ENCODE peak calls at places on chromosomes 7 and 10, in five cellular contexts. T is BJ, P is fibroblast of lung, H is pancreas, A is bronchial epithelial cell. M is an unnamed sample.

GRCh38 chr7:36244429-36244828 is 91.4 kb downstream of the EEPD1 start:
- DNase-seq in T (no peak), P (no peak), A (no peak), H (no peak), M (no peak)

GRCh38 chr10:92011560-92012214 is 88.1 kb downstream of the BTAF1 start:
- DNase-seq in H (no peak), T (peak; percentile 4), P (peak; percentile 77), A (peak; percentile 89), M (peak; percentile 21)

GRCh38 chr7:96658011-96658391 is 51.6 kb downstream of the SEM1 start:
- DNase-seq in P (no peak), A (no peak), H (no peak), T (no peak), M (no peak)

GRCh38 chr7:150745086-150745485 is 7.9 kb downstream of the GIMAP5 start:
- DNase-seq in P (no peak), A (no peak), H (no peak), T (no peak), M (no peak)

GRCh38 chr10:122655524-122656307 is 43.9 kb downstream of the C10orf120 start:
- DNase-seq in H (no peak), A (no peak), T (no peak), P (no peak), M (no peak)

GRCh38 chr10:109959571-109960145 is 36.3 kb upstream of the XPNPEP1 start:
- DNase-seq in T (no peak), H (no peak), P (no peak), A (no peak), M (no peak)

GRCh38 chr10:85532821-85533220 is 833.8 kb downstream of the GRID1 start:
- DNase-seq in T (no peak), P (no peak), H (no peak), A (peak; percentile 86), M (no peak)

GRCh38 chr10:101467286-101467770 is 113.4 kb downstream of the BTRC start:
- DNase-seq in T (peak; percentile 26), P (peak; percentile 74), H (no peak), A (peak; percentile 95), M (peak; percentile 36)

GRCh38 chr7:139936760-139937310 is 107.8 kb downstream of the TBXAS1 start:
- DNase-seq in H (no peak), T (no peak), P (peak; percentile 88), A (peak; percentile 50), M (peak; percentile 47)

GRCh38 chr7:32582036-32582435 is 86.7 kb downstream of the AVL9 start:
- DNase-seq in P (no peak), H (no peak), A (no peak), T (no peak), M (no peak)

GRCh38 chr7:130141858-130142653 is 63.1 kb downstream of the TMEM209 start:
- DNase-seq in T (no peak), A (no peak), P (no peak), H (peak; percentile 57), M (no peak)

GRCh38 chr7:47893238-47893637 is 55.0 kb downstream of the PKD1L1 start:
- DNase-seq in T (no peak), A (no peak), H (no peak), P (no peak), M (no peak)

GRCh38 chr10:103367379-103367781 is 396 bp upstream of the TAF5 start:
- DNase-seq in T (no peak), H (no peak), P (no peak), A (no peak), M (no peak)

GRCh38 chr10:60140681-60141632 is 234.6 kb upstream of the CCDC6 start:
- DNase-seq in A (peak; percentile 54), P (peak; percentile 65), T (no peak), H (no peak), M (peak; percentile 31)

GRCh38 chr7:149023662-149024061 is 4.6 kb downstream of the PDIA4 start:
- DNase-seq in T (no peak), A (peak; percentile 27), P (peak; percentile 33), H (no peak), M (no peak)

GRCh38 chr7:14858410-14858809 is 44.1 kb downstream of the DGKB start:
- DNase-seq in P (no peak), H (no peak), A (no peak), T (no peak), M (no peak)

GRCh38 chr7:143337216-143337615 is 21.3 kb downstream of the CLCN1 start:
- DNase-seq in A (no peak), T (no peak), P (no peak), H (no peak), M (no peak)

GRCh38 chr10:20271490-20271889 is 455.3 kb downstream of the PLXDC2 start:
- DNase-seq in T (no peak), H (no peak), P (no peak), A (no peak), M (no peak)

GRCh38 chr10:75101416-75102251 is 9.8 kb upstream of the SAMD8 start:
- DNase-seq in P (no peak), A (no peak), T (no peak), H (no peak), M (no peak)

GRCh38 chr10:81081887-81082620 is 544.4 kb downstream of the SH2D4B start:
- DNase-seq in P (no peak), A (peak; percentile 3), T (no peak), H (no peak), M (no peak)

GRCh38 chr7:157339777-157340677 is 3.2 kb downstream of the DNAJB6 start:
- DNase-seq in P (peak; percentile 56), A (peak; percentile 65), T (no peak), H (no peak), M (peak; percentile 33)

GRCh38 chr7:28105234-28105633 is 75.4 kb downstream of the JAZF1 start:
- DNase-seq in T (no peak), P (no peak), A (no peak), H (no peak), M (no peak)

GRCh38 chr7:28102778-28103177 is 77.8 kb downstream of the JAZF1 start:
- DNase-seq in H (no peak), T (no peak), A (no peak), P (peak; percentile 63), M (peak; percentile 70)

GRCh38 chr7:28103984-28104628 is 76.5 kb downstream of the JAZF1 start:
- DNase-seq in P (peak; percentile 40), T (no peak), H (no peak), A (peak; percentile 57), M (no peak)

GRCh38 chr7:28106316-28106957 is 74.2 kb downstream of the JAZF1 start:
- DNase-seq in T (no peak), A (no peak), H (no peak), P (peak; percentile 42), M (no peak)

GRCh38 chr7:28104811-28105210 is 75.8 kb downstream of the JAZF1 start:
- DNase-seq in T (no peak), H (no peak), A (no peak), P (no peak), M (no peak)
- H3K4me3 ChIP-seq in T (no peak overlapping the region), H (no peak overlapping the region), A (no peak overlapping the region), P (no peak overlapping the region), M (no peak overlapping the region)

GRCh38 chr7:84108119-84108518 is 86.5 kb downstream of the SEMA3A start:
- DNase-seq in T (no peak), A (no peak), P (no peak), H (no peak), M (no peak)
- H3K4me3 ChIP-seq in T (no peak overlapping the region), A (no peak overlapping the region), P (no peak overlapping the region), H (no peak overlapping the region), M (no peak overlapping the region)

GRCh38 chr7:11228515-11228914 is 254.8 kb downstream of the PHF14 start:
- DNase-seq in A (peak; percentile 18), H (peak; percentile 32), P (peak; percentile 11), T (no peak), M (peak; percentile 62)

GRCh38 chr7:11233871-11234270 is 260.2 kb downstream of the PHF14 start:
- DNase-seq in T (no peak), H (no peak), P (no peak), A (no peak), M (no peak)

GRCh38 chr7:11235491-11235890 is 261.8 kb downstream of the PHF14 start:
- DNase-seq in P (no peak), T (no peak), H (no peak), A (no peak), M (no peak)

GRCh38 chr7:11231190-11231589 is 257.5 kb downstream of the PHF14 start:
- DNase-seq in H (no peak), P (no peak), A (no peak), T (no peak), M (no peak)

GRCh38 chr7:11232462-11232861 is 258.8 kb downstream of the PHF14 start:
- DNase-seq in T (no peak), A (no peak), H (no peak), P (peak; percentile 21), M (no peak)
- H3K4me3 ChIP-seq in T (no peak overlapping the region), A (no peak overlapping the region), H (no peak overlapping the region), P (no peak overlapping the region), M (no peak overlapping the region)

DNA sequence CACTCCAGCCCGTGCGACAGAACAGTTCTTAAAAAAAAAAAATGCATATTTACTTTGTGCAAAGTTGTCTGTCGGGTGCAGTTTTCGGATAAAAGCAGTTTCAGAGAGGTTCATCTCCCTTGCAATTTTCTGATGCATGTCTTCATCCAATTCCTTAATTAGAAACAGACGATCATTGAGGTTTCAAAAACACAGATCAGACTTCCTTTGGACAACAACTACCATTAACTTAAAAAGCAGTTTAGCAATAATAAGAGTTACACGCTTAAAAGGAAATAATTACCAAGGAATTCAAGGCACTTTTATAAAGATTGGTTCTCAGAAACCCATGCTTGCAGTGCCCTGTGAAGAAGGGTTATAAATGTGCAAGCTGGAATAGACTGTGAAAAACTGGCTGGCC is 35.0 kb upstream of the HNRNPH3 start:
- DNase-seq in H (no peak), A (no peak), T (peak; percentile 48), P (no peak), M (no peak)
- H3K4me3 ChIP-seq in H (no peak overlapping the region), A (no peak overlapping the region), T (no peak overlapping the region), P (no peak overlapping the region), M (no peak overlapping the region)

DNA sequence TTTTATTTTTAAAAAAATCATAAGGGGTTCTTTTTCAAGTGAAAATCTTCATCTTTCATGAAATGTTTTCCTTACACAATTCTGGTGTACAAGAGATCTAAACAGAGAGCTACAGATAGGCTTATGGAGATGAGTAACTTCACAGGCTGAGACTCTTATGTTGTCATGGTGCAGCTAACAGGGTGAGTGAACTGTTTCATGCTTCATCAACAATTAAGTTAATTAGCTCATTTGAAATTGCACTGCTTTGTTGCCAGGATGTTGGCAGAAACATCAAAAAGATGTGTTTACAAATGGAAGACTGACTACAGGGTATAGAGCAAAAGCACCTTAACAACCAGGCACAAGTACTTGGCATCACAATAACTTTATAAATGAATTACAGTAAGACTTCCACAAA is 230.8 kb downstream of the FOXP2 start:
- DNase-seq in H (no peak), P (no peak), A (peak; percentile 2), T (no peak), M (no peak)
- H3K4me3 ChIP-seq in H (no peak overlapping the region), P (no peak overlapping the region), A (no peak overlapping the region), T (no peak overlapping the region), M (no peak overlapping the region)

DNA sequence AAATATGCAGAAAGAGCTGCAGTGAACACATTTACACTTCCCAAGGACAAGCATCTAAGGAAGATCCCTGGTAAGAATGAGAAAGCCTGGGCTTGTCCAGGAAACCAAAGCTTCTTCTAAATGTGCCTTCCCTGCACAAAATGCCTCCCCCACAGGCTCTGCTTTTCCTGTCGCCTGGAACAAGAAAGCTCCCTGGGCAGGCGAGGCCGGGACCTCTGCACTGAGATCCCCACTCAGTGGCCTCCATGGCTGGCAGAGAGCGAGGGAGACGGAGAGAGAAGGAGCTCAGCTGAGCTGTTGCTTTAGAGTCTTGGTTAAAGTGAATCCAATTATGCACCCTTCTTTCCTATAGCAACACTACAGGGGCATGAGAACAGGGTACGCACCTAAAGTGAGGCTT is 75.6 kb downstream of the AMZ1 start:
- DNase-seq in P (no peak), H (no peak), T (no peak), A (no peak), M (no peak)
- H3K4me3 ChIP-seq in P (peak overlapping the region; percentile 32), H (no peak overlapping the region), T (no peak overlapping the region), A (no peak overlapping the region), M (no peak overlapping the region)

M was measured in skeletal muscle cell.